ENCODE peak calls at places on chromosomes 16 and 17, in four cellular contexts. T is K562, F is HepG2, N is GM12878. I is an unnamed sample.

GRCh38 chr16:12245088-12245922 is 268.8 kb downstream of the SNX29 start:
- DNase-seq in F (no peak), T (no peak), N (no peak), I (no peak)

GRCh38 chr16:82585675-82586074 is 41.1 kb upstream of the CDH13 start:
- DNase-seq in F (no peak), N (no peak), T (no peak), I (no peak)

GRCh38 chr16:22788190-22788530 is 25.8 kb upstream of the HS3ST2 start:
- DNase-seq in N (no peak), T (no peak), F (no peak), I (no peak)

GRCh38 chr17:28008526-28008925 is 34.0 kb upstream of the NLK start:
- DNase-seq in N (no peak), T (peak), F (peak), I (peak)

GRCh38 chr16:67406111-67406593 is 10.1 kb downstream of the ZDHHC1 start:
- DNase-seq in T (no peak), F (no peak), N (no peak), I (no peak)

GRCh38 chr16:56013962-56014552 is 138.9 kb upstream of the CES5A start:
- DNase-seq in T (peak), N (no peak), F (peak), I (peak)

GRCh38 chr17:81164464-81165245 is 652 bp upstream of the PVALEF start:
- DNase-seq in T (no peak), N (no peak), F (peak), I (no peak)

GRCh38 chr17:57721967-57722703 is 23.0 kb downstream of the CCDC182 start:
- DNase-seq in F (no peak), T (no peak), N (no peak), I (no peak)

GRCh38 chr16:14449790-14450463 is 180.1 kb downstream of the PARN start:
- DNase-seq in T (no peak), F (no peak), N (no peak), I (no peak)

GRCh38 chr16:79071424-79071823 is 529.1 kb downstream of the MAF start:
- DNase-seq in N (no peak), T (no peak), F (no peak), I (no peak)

GRCh38 chr17:50283246-50283645 is 9.0 kb downstream of the TMEM92 start:
- DNase-seq in T (no peak), F (no peak), N (peak), I (no peak)

GRCh38 chr16:4053663-4054479 is 62.4 kb downstream of the ADCY9 start:
- DNase-seq in T (no peak), F (no peak), N (no peak), I (peak)

GRCh38 chr17:75447951-75448856 is 8.2 kb upstream of the TMEM94 start:
- DNase-seq in N (no peak), T (peak), F (peak), I (no peak)

GRCh38 chr17:11238710-11239109 is 2.3 kb upstream of the SHISA6 start:
- DNase-seq in N (no peak), F (no peak), T (no peak), I (no peak)

GRCh38 chr17:11239379-11239970 is 1.5 kb upstream of the SHISA6 start:
- DNase-seq in N (no peak), T (no peak), F (no peak), I (no peak)

GRCh38 chr17:11241611-11242226 is 706 bp downstream of the SHISA6 start:
- DNase-seq in F (no peak), T (no peak), N (no peak), I (no peak)

GRCh38 chr17:11240041-11240801 is 792 bp upstream of the SHISA6 start:
- DNase-seq in N (no peak), F (no peak), T (no peak), I (no peak)

GRCh38 chr17:11240841-11241610 is at the start of gene SHISA6:
- DNase-seq in N (no peak), T (no peak), F (no peak), I (no peak)
- TF ChIP-seq JUND in N (no peak), T (no peak), F (no peak), I (no peak)

DNA sequence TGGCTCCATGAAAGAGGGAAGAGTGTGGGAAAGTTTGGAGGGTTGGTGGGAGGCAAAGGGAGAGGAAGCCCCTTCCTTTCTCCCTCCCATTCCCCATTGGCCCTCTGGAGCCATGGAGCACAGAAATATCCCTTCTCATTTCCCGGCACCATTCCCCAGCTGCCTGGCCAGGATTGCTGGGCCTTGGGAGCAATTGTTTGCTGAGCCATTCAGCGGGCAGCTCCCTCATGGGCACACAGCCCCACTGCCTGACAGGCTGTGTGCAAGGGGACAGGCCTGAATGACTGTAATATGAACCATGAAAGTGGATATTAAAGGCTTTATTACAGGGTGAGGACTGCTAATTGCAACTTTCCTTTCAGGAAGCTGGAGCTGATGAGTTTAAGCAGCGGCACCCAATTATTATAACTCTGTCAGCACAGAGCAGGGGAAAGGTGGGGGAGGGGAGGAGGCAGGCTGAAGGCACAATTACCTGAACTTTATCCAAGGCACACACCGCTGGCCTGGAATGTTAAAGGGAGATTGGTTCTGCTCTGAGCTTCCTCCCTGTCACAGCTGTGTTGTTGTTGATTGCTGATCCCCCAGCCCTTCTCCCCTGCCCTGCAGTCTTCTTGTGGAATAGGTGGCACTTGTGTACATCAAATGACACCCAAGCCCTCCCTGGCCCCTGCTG is 159.8 kb upstream of the SDK2 start:
- DNase-seq in F (no peak), N (no peak), T (no peak), I (no peak)
- TF ChIP-seq JUND in F (no peak), N (no peak), T (no peak), I (no peak)

DNA sequence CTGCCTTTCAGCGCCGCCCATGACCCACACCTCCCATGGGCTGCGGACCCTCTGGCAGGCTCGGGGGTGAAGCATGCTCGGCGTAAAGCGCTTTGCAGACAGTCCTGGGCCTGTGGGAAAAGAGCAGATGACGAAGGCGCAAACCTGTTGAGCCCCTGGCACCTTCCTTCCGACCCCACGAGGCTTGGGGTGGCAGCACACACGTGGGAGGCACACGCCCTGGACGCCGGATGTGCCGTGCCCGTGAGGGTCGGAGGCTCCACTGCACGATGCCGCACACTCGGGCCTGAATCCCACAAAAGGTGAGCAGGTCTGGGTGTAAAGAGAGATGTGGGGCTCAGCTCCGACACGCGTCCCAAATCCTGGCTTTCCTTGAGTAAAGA is 71.1 kb downstream of the LMF1 start:
- DNase-seq in T (no peak), F (no peak), N (no peak), I (no peak)
- TF ChIP-seq JUND in T (no peak), F (no peak), N (no peak), I (no peak)

GRCh38 chr17:45951941-45952340 is 47.1 kb upstream of the STH start:
- DNase-seq in N (no peak), F (no peak), T (no peak), I (no peak)

GRCh38 chr17:45949755-45950320 is 49.2 kb upstream of the STH start:
- DNase-seq in N (no peak), T (no peak), F (no peak), I (no peak)

GRCh38 chr17:45948881-45949624 is 50.0 kb upstream of the STH start:
- DNase-seq in N (no peak), F (peak), T (peak), I (peak)

GRCh38 chr17:45951403-45951802 is 47.6 kb upstream of the STH start:
- DNase-seq in F (no peak), T (no peak), N (no peak), I (no peak)

GRCh38 chr17:45950888-45951287 is 48.2 kb upstream of the STH start:
- DNase-seq in F (no peak), N (no peak), T (no peak), I (no peak)
- TF ChIP-seq JUND in F (no peak), N (no peak), T (no peak), I (no peak)

GRCh38 chr16:1362807-1363206 is 11.1 kb downstream of the GNPTG start:
- DNase-seq in F (no peak), T (no peak), N (no peak), I (no peak)
- TF ChIP-seq JUND in F (no peak), T (no peak), N (no peak), I (no peak)

DNA sequence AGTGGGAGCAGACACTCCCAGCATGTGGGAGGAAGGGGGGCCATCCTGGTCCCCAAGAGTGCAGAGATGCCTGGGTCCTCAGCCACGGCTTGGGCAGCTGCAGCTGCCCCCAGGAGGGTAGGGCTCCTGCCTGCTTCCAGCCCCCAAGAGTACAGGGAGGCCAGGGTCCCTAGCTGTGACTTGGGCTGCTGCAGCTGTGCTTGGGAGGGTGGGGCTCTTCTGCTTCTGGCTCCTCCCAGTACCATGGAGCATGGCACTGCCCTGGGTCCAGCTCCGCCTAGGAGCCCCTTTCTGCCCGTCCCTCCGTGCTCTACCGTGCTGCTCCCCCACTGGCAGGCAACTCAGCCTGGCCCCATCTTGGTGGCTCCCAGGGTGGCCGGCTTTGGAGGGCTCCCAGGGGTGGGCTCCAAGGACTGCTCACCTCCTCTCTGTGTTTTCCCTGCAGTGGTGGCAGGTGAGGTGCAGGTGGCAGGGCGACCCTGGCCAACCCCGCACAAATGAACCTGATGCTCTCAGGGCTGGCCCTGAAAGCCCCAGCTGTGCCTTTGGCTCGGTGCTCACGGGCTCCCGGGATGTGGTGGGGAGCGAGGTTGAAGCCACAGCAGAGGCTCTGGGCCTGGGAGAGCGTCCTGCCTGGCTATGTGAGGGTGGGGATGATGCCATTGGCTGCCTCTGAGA is 18.5 kb upstream of the USP22 start:
- DNase-seq in F (no peak), N (no peak), T (no peak), I (no peak)
- TF ChIP-seq JUND in F (no peak), N (no peak), T (no peak), I (no peak)

I was measured in T47D.